ENCODE peak calls at places on chromosomes 3 and 15, in seven cellular contexts. J is nephron progenitor cell, F is adipocyte, C is hypothalamus, G is mesenteric fat pad, K is ureter, Z is HCT116. A is an unnamed sample.

GRCh38 chr3:111662907-111663306 is 67.8 kb upstream of the ZBED2 start:
- DNase-seq in J (no peak), F (no peak), C (no peak), G (no peak), K (no peak), Z (no peak), A (no peak)

GRCh38 chr3:195033531-195034091 is 237.3 kb downstream of the XXYLT1 start:
- DNase-seq in J (no peak), F (no peak), C (no peak), G (no peak), K (no peak), Z (peak; percentile 12), A (no peak)

GRCh38 chr3:23648326-23648964 is 157.3 kb upstream of the UBE2E1 start:
- DNase-seq in J (no peak), F (no peak), C (no peak), G (no peak), K (no peak), Z (no peak), A (peak; percentile 46)

GRCh38 chr3:8659242-8659641 is 14.6 kb upstream of the SSUH2 start:
- DNase-seq in J (no peak), F (no peak), C (no peak), G (no peak), K (no peak), Z (no peak), A (no peak)

GRCh38 chr3:89859738-89860137 is 752.3 kb downstream of the EPHA3 start:
- DNase-seq in J (no peak), F (no peak), C (no peak), G (no peak), K (no peak), Z (no peak), A (no peak)

GRCh38 chr3:61997112-61997511 is 376.2 kb downstream of the FEZF2 start:
- DNase-seq in J (no peak), F (no peak), C (no peak), G (no peak), K (no peak), Z (no peak), A (no peak)

GRCh38 chr15:69540622-69541021 is 88.0 kb downstream of the RPLP1 start:
- DNase-seq in J (no peak), F (no peak), C (no peak), G (peak; percentile 55), K (no peak), Z (no peak), A (no peak)

GRCh38 chr15:36449084-36449661 is 130.3 kb upstream of the CDIN1 start:
- DNase-seq in J (no peak), F (no peak), C (no peak), G (no peak), K (no peak), Z (peak; percentile 83), A (no peak)

GRCh38 chr3:116552261-116552660 is 107.0 kb upstream of the LSAMP start:
- DNase-seq in J (peak; percentile 8), F (no peak), C (no peak), G (no peak), K (no peak), Z (no peak), A (no peak)

GRCh38 chr3:23324745-23325144 is 121.6 kb downstream of the UBE2E2 start:
- DNase-seq in J (no peak), F (peak; percentile 18), C (no peak), G (no peak), K (no peak), Z (no peak), A (peak; percentile 39)

GRCh38 chr15:95162967-95163531 is 931.7 kb downstream of the MCTP2 start:
- DNase-seq in J (no peak), F (peak; percentile 83), C (no peak), G (no peak), K (no peak), Z (no peak), A (peak; percentile 83)

GRCh38 chr15:37031198-37031597 is 69.2 kb downstream of the MEIS2 start:
- DNase-seq in J (no peak), F (peak; percentile 72), C (no peak), G (no peak), K (no peak), Z (no peak), A (peak; percentile 92)

GRCh38 chr3:55488398-55489055 is 1.4 kb upstream of the WNT5A start:
- DNase-seq in J (peak; percentile 77), F (peak; percentile 93), C (peak; percentile 64), G (no peak), K (peak; percentile 84), Z (no peak), A (peak; percentile 93)

GRCh38 chr15:97708252-97708651 is 252.3 kb upstream of the ARRDC4 start:
- DNase-seq in J (no peak), F (no peak), C (no peak), G (no peak), K (no peak), Z (no peak), A (no peak)

GRCh38 chr3:65178703-65179102 is 490.9 kb upstream of the ADAMTS9 start:
- DNase-seq in J (no peak), F (no peak), C (no peak), G (no peak), K (no peak), Z (no peak), A (no peak)

GRCh38 chr3:63753995-63754394 is 65.1 kb upstream of the C3orf49 start:
- DNase-seq in J (no peak), F (no peak), C (no peak), G (no peak), K (no peak), Z (no peak), A (no peak)

GRCh38 chr3:55180936-55181535 is 253.2 kb upstream of the LRTM1 start:
- DNase-seq in J (peak; percentile 38), F (peak; percentile 87), C (peak; percentile 6), G (no peak), K (no peak), Z (no peak), A (peak; percentile 64)

GRCh38 chr3:72152551-72153476 is 367.9 kb upstream of the PROK2 start:
- DNase-seq in J (no peak), F (peak; percentile 79), C (peak; percentile 52), G (no peak), K (peak; percentile 64), Z (peak; percentile 21), A (peak; percentile 94)

GRCh38 chr3:146469206-146470017 is at the start of gene PLSCR2:
- DNase-seq in J (no peak), F (no peak), C (no peak), G (peak; percentile 91), K (peak; percentile 83), Z (no peak), A (no peak)

GRCh38 chr3:99504258-99504657 is 134.1 kb upstream of the COL8A1 start:
- DNase-seq in J (no peak), F (no peak), C (no peak), G (no peak), K (no peak), Z (no peak), A (peak; percentile 94)

GRCh38 chr3:51539291-51539891 is 872 bp downstream of the RAD54L2 start:
- DNase-seq in J (peak; percentile 26), F (peak; percentile 72), C (peak; percentile 2), G (no peak), K (no peak), Z (no peak), A (peak; percentile 57)

GRCh38 chr15:48336940-48337339 is 5.7 kb downstream of the DUT start:
- DNase-seq in J (peak; percentile 15), F (peak; percentile 19), C (no peak), G (no peak), K (no peak), Z (peak; percentile 8), A (no peak)

GRCh38 chr3:176147251-176147650 is 1050.0 kb downstream of the TBL1XR1 start:
- DNase-seq in J (no peak), F (no peak), C (no peak), G (no peak), K (no peak), Z (no peak), A (no peak)

GRCh38 chr3:103440539-103441113 is 1005.8 kb downstream of the ZPLD1 start:
- DNase-seq in J (no peak), F (peak; percentile 8), C (no peak), G (no peak), K (no peak), Z (peak; percentile 29), A (no peak)

GRCh38 chr3:133599280-133599679 is 25.8 kb downstream of the CDV3 start:
- DNase-seq in J (no peak), F (no peak), C (no peak), G (no peak), K (no peak), Z (no peak), A (no peak)

GRCh38 chr3:71649757-71650156 is 66.2 kb upstream of the FOXP1 start:
- DNase-seq in J (no peak), F (no peak), C (no peak), G (no peak), K (no peak), Z (no peak), A (no peak)

GRCh38 chr3:154126651-154127050 is 5.5 kb downstream of the ARHGEF26 start:
- DNase-seq in J (no peak), F (no peak), C (no peak), G (no peak), K (no peak), Z (no peak), A (no peak)

GRCh38 chr15:65411470-65412071 is 11.2 kb downstream of the IGDCC4 start:
- DNase-seq in J (no peak), F (no peak), C (no peak), G (no peak), K (no peak), Z (no peak), A (no peak)

GRCh38 chr3:171458056-171458856 is 1.9 kb downstream of the TNIK start:
- DNase-seq in J (peak; percentile 22), F (no peak), C (no peak), G (no peak), K (peak; percentile 63), Z (no peak), A (no peak)

GRCh38 chr15:56839641-56840040 is 78.8 kb upstream of the TCF12 start:
- DNase-seq in J (no peak), F (no peak), C (no peak), G (no peak), K (no peak), Z (no peak), A (no peak)

GRCh38 chr3:135170732-135171131 is 375.7 kb downstream of the EPHB1 start:
- DNase-seq in J (no peak), F (no peak), C (no peak), G (no peak), K (no peak), Z (no peak), A (no peak)

GRCh38 chr3:156772588-156773206 is 53.5 kb upstream of the LEKR1 start:
- DNase-seq in J (no peak), F (peak; percentile 53), C (no peak), G (no peak), K (no peak), Z (no peak), A (no peak)

GRCh38 chr3:13595485-13595884 is 46.6 kb downstream of the FBLN2 start:
- DNase-seq in J (no peak), F (no peak), C (no peak), G (no peak), K (no peak), Z (no peak), A (no peak)